ENCODE peak calls at places on chromosomes 12 and 14, in six cellular contexts. D is ELR; R is heart right ventricle; P is uterus; I is transverse colon; W is stimulated activated naive B cell treated with anti-CD40 and anti-IgM and Interleukin-4, amounts not matched to agents 10 μg/mL and 1 μg/mL and 100 μg/mL, for 72 hours. Z is an unnamed sample.

GRCh38 chr14:102944448-102945330 is 22.2 kb downstream of the AMN start:
- DNase-seq in D (no peak), R (no peak), I (no peak), W (no peak), P (no peak), Z (peak; percentile 44)

GRCh38 chr14:23588884-23589598 is 10.5 kb upstream of the JPH4 start:
- DNase-seq in P (peak; percentile 81), W (peak; percentile 74), D (peak; percentile 86), R (peak; percentile 83), I (peak; percentile 92), Z (peak; percentile 92)

GRCh38 chr12:89697256-89697655 is 11.4 kb downstream of the ATP2B1 start:
- DNase-seq in W (no peak), P (no peak), R (no peak), D (no peak), I (no peak), Z (no peak)

GRCh38 chr12:20549115-20549719 is 145.9 kb upstream of the SLCO1C1 start:
- DNase-seq in W (no peak), I (peak; percentile 26), P (no peak), R (no peak), D (peak; percentile 11), Z (no peak)

GRCh38 chr12:49537709-49538601 is 875 bp upstream of the KCNH3 start:
- DNase-seq in R (no peak), D (peak; percentile 36), I (no peak), W (no peak), P (no peak), Z (peak; percentile 80)

GRCh38 chr12:109462868-109463692 is 14.0 kb downstream of the KCTD10 start:
- DNase-seq in W (no peak), I (peak; percentile 74), P (peak; percentile 91), R (peak; percentile 71), D (peak; percentile 92), Z (peak; percentile 92)

GRCh38 chr12:116604151-116604550 is 45.0 kb downstream of the MAP1LC3B2 start:
- DNase-seq in P (peak; percentile 55), I (no peak), W (no peak), D (no peak), R (no peak), Z (peak; percentile 49)

GRCh38 chr12:93943766-93944165 is 204.6 kb upstream of the PLXNC1 start:
- DNase-seq in R (no peak), W (no peak), P (no peak), I (no peak), D (peak; percentile 44), Z (peak; percentile 49)

GRCh38 chr12:990308-990648 is 745 bp upstream of the ERC1 start:
- DNase-seq in R (peak; percentile 71), I (peak; percentile 72), W (peak; percentile 49), P (peak; percentile 70), D (peak; percentile 79), Z (peak; percentile 91)